ENCODE peak calls at places on chromosomes 11 and 22, in four cellular contexts. S is GM12865, P is B cell, C is ascending aorta. D is an unnamed sample.

GRCh38 chr11:2802389-2803185 is 83.0 kb downstream of the CDKN1C start:
- DNase-seq in S (no peak), P (peak; percentile 21), C (peak; percentile 51), D (no peak)

GRCh38 chr22:32352681-32353080 is 5.0 kb upstream of the RFPL3 start:
- DNase-seq in S (no peak), P (no peak), C (no peak), D (no peak)

GRCh38 chr11:1161410-1162152 is 3.8 kb downstream of the MUC5AC start:
- DNase-seq in S (no peak), P (no peak), C (no peak), D (no peak)

GRCh38 chr11:112285918-112286317 is 25.3 kb upstream of the PLET1 start:
- DNase-seq in S (no peak), P (no peak), C (no peak), D (no peak)

GRCh38 chr11:65864758-65865471 is 4.7 kb downstream of the MUS81 start:
- DNase-seq in S (peak; percentile 1), P (peak; percentile 37), C (no peak), D (no peak)

GRCh38 chr11:15800121-15800800 is 556.1 kb downstream of the SOX6 start:
- DNase-seq in S (peak; percentile 2), P (no peak), C (peak; percentile 70), D (no peak)

GRCh38 chr11:20620988-20621387 is 21.6 kb downstream of the SLC6A5 start:
- DNase-seq in S (no peak), P (no peak), C (no peak), D (no peak)

GRCh38 chr11:69510471-69511357 is 29.3 kb downstream of the LINC01488 start:
- DNase-seq in S (no peak), P (no peak), C (no peak), D (no peak)

GRCh38 chr11:116731097-116731761 is 41.6 kb downstream of the BUD13 start:
- DNase-seq in S (no peak), P (no peak), C (peak; percentile 50), D (no peak)

GRCh38 chr11:66275984-66276612 is 1.9 kb upstream of the CNIH2 start:
- DNase-seq in S (no peak), P (no peak), C (no peak), D (no peak)

GRCh38 chr11:119445850-119446249 is 22.9 kb upstream of the THY1 start:
- DNase-seq in S (no peak), P (no peak), C (no peak), D (no peak)

GRCh38 chr11:113114452-113115027 is 153.3 kb downstream of the NCAM1 start:
- DNase-seq in S (peak; percentile 21), P (no peak), C (peak; percentile 79), D (no peak)

GRCh38 chr11:58060939-58061672 is 30.4 kb downstream of the OR6Q1 start:
- DNase-seq in S (no peak), P (no peak), C (no peak), D (no peak)

GRCh38 chr11:3913921-3914320 is 58.5 kb downstream of the STIM1 start:
- DNase-seq in S (no peak), P (no peak), C (no peak), D (no peak)

GRCh38 chr22:24507742-24508141 is 12.6 kb downstream of the UPB1 start:
- DNase-seq in S (no peak), P (no peak), C (no peak), D (no peak)

DNA sequence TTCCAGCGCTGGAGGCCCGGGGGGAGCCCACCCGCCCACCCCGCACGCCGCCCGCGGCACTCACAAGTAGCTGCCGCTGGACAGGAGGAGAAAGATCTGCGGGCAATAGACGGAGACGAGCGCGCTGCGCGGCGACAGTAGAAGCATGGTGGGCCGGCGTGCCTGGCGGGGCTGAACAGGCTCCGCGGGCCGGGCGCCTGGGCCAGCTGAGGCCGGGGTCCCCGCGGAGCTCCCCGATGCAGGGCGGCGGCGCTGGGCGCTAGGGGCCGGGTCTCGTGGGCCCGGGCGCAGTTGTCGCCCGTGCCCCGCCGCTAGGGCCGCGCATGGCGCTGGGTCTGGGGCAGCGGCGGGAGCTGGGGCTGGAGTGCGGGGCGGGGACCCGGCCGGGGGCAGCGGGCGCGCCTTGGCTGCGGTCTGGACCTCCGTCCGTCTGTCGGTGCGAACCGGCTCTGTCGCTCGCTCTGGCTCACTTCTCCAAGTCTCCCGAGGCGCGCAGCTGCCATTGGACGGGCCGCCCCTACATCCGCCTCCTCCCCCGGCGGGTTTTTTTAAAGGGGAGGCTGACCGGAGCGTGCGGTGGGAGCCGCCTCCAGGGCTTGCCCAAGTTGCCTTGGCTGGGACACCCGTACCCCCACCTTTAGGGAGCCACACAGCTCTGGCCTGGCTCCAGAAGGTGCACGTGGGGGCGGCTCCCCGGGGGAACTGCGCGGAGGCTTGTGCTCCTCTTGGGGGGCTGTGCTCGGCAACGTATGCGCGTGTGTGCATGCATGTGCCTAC is 4.7 kb downstream of the WNT7B start:
- DNase-seq in S (no peak), P (no peak), C (no peak), D (no peak)
- TF ChIP-seq CTCF in S (no peak), P (no peak), C (no peak), D (no peak)

DNA sequence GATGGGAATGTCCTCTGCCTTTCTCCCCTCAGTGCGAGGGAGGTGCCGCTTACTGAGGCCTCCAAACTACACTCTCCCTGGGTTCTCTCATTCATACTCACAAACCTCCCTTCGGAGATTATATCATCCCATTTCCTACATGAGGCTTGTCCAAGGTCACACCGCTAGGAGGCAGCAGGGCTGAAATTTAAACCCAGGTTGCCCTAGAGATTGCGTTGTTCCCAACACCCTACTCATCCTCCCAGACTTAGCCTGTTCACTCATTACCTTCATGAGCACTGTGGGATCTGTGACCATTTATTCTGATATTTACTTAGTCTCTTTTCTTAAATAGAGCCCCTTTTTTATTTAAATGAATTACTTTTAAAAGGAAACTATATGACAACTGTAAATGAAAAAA is 31.1 kb downstream of the SDHAF2 start:
- DNase-seq in S (no peak), P (no peak), C (no peak), D (no peak)
- TF ChIP-seq CTCF in S (no peak), P (no peak), C (no peak), D (no peak)

GRCh38 chr11:33861366-33861765 is 30.5 kb downstream of the LMO2 start:
- DNase-seq in S (no peak), P (no peak), C (no peak), D (no peak)

GRCh38 chr11:33861911-33862310 is 30.0 kb downstream of the LMO2 start:
- DNase-seq in S (no peak), P (no peak), C (no peak), D (no peak)

GRCh38 chr11:33864479-33864878 is 27.4 kb downstream of the LMO2 start:
- DNase-seq in S (no peak), P (no peak), C (no peak), D (no peak)

GRCh38 chr11:33860926-33861325 is 30.9 kb downstream of the LMO2 start:
- DNase-seq in S (no peak), P (no peak), C (no peak), D (no peak)

DNA sequence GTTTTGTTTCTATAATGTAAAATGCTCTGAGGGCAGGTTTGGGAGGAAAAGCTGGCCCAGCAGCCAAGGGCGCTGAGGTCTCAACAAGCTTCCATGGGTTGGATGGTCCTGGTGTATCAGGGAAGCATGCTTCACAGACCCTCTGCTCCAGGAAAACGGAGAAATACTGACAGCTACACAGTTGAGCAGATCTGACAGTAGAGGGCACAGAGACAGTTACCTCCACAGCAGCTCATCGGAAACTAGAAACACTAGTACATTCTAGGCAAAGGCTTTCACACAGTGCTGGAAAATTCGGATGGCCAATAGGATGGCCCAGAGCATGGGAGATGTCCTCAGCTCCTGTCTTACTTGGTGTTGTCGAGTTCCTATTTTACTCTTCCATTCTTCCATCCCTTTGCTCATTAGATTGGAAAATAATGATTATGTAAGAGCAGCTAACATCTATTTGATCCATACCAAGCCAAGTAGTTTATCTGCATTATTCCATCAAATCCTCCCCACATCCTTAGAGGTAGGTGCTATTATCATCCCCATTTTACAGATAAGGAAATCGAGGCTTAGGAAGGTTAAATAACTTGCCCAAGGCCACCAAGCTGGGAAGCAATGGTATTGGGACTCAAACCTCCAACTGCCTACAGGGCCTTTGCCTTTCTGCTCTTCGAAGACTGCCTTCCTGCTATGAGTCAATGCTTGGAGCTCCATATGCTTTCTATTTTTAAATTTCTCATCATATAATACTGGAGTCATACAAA is 28.3 kb downstream of the LMO2 start:
- DNase-seq in S (no peak), P (no peak), C (no peak), D (no peak)
- TF ChIP-seq CTCF in S (no peak), P (no peak), C (no peak), D (no peak)

GRCh38 chr11:108743851-108744250 is 79.0 kb downstream of the DDX10 start:
- DNase-seq in S (no peak), P (no peak), C (no peak), D (no peak)
- TF ChIP-seq CTCF in S (no peak), P (no peak), C (no peak), D (no peak)

D was measured in D721Med.